ENCODE peak calls at places on chromosomes 5 and 9, in ten cellular contexts. One of them, this sample, is unnamed.

GRCh38 chr5:72244862-72245371 is 75.1 kb downstream of the MRPS27 start:
- DNase-seq in GM23338: peak; percentile 67
- DNase-seq in tibial artery: no peak
- DNase-seq in osteocyte: no peak
- DNase-seq in cardiac muscle cell: peak; percentile 71
- DNase-seq in AG04450: no peak
- DNase-seq in AG09319: no peak
- DNase-seq in astrocyte of the spinal cord: peak; percentile 69
- DNase-seq in cardiac fibroblast: peak; percentile 77
- DNase-seq in lower lobe of right lung: no peak
- DNase-seq in this sample: peak; percentile 64

GRCh38 chr9:6955251-6955921 is 197.6 kb downstream of the KDM4C start:
- DNase-seq in GM23338: peak; percentile 19
- DNase-seq in tibial artery: no peak
- DNase-seq in cardiac muscle cell: peak; percentile 32
- DNase-seq in AG09319: no peak
- DNase-seq in AG04450: no peak
- DNase-seq in cardiac fibroblast: peak; percentile 80
- DNase-seq in astrocyte of the spinal cord: peak; percentile 83
- DNase-seq in osteocyte: no peak
- DNase-seq in lower lobe of right lung: no peak
- DNase-seq in this sample: no peak

GRCh38 chr9:138120511-138121437 is 243.2 kb downstream of the CACNA1B start:
- DNase-seq in cardiac muscle cell: no peak
- DNase-seq in lower lobe of right lung: no peak
- DNase-seq in astrocyte of the spinal cord: no peak
- DNase-seq in AG04450: no peak
- DNase-seq in osteocyte: no peak
- DNase-seq in AG09319: no peak
- DNase-seq in cardiac fibroblast: no peak
- DNase-seq in GM23338: no peak
- DNase-seq in tibial artery: no peak
- DNase-seq in this sample: no peak

GRCh38 chr9:1871486-1872181 is 143.5 kb upstream of the SMARCA2 start:
- DNase-seq in osteocyte: no peak
- DNase-seq in cardiac muscle cell: peak; percentile 5
- DNase-seq in AG09319: no peak
- DNase-seq in tibial artery: no peak
- DNase-seq in GM23338: peak; percentile 77
- DNase-seq in AG04450: no peak
- DNase-seq in cardiac fibroblast: no peak
- DNase-seq in astrocyte of the spinal cord: no peak
- DNase-seq in lower lobe of right lung: no peak
- DNase-seq in this sample: no peak

GRCh38 chr5:10367586-10367985 is 14.1 kb downstream of the MARCHF6 start:
- DNase-seq in cardiac fibroblast: no peak
- DNase-seq in tibial artery: no peak
- DNase-seq in astrocyte of the spinal cord: peak; percentile 50
- DNase-seq in AG09319: no peak
- DNase-seq in cardiac muscle cell: no peak
- DNase-seq in AG04450: no peak
- DNase-seq in osteocyte: no peak
- DNase-seq in GM23338: no peak
- DNase-seq in lower lobe of right lung: no peak
- DNase-seq in this sample: no peak

GRCh38 chr5:181271081-181271480 is 10.1 kb upstream of the TRIM52 start:
- DNase-seq in tibial artery: no peak
- DNase-seq in osteocyte: no peak
- DNase-seq in cardiac fibroblast: no peak
- DNase-seq in AG04450: no peak
- DNase-seq in astrocyte of the spinal cord: no peak
- DNase-seq in GM23338: no peak
- DNase-seq in cardiac muscle cell: no peak
- DNase-seq in AG09319: no peak
- DNase-seq in lower lobe of right lung: no peak
- DNase-seq in this sample: no peak

GRCh38 chr9:70352356-70352755 is 62.1 kb downstream of the KLF9 start:
- DNase-seq in osteocyte: no peak
- DNase-seq in tibial artery: no peak
- DNase-seq in astrocyte of the spinal cord: peak; percentile 67
- DNase-seq in GM23338: no peak
- DNase-seq in cardiac muscle cell: no peak
- DNase-seq in AG04450: peak; percentile 29
- DNase-seq in AG09319: no peak
- DNase-seq in cardiac fibroblast: peak; percentile 61
- DNase-seq in lower lobe of right lung: no peak
- DNase-seq in this sample: no peak

GRCh38 chr9:110801426-110801825 is 132.8 kb downstream of the MUSK start:
- DNase-seq in AG04450: no peak
- DNase-seq in astrocyte of the spinal cord: no peak
- DNase-seq in osteocyte: no peak
- DNase-seq in cardiac muscle cell: no peak
- DNase-seq in lower lobe of right lung: no peak
- DNase-seq in cardiac fibroblast: no peak
- DNase-seq in tibial artery: no peak
- DNase-seq in GM23338: no peak
- DNase-seq in AG09319: no peak
- DNase-seq in this sample: no peak

GRCh38 chr5:132812949-132813598 is at the start of gene SOWAHA:
- DNase-seq in cardiac fibroblast: no peak
- DNase-seq in osteocyte: no peak
- DNase-seq in tibial artery: no peak
- DNase-seq in lower lobe of right lung: no peak
- DNase-seq in GM23338: peak; percentile 74
- DNase-seq in astrocyte of the spinal cord: no peak
- DNase-seq in AG04450: no peak
- DNase-seq in cardiac muscle cell: peak; percentile 37
- DNase-seq in AG09319: no peak
- DNase-seq in this sample: peak; percentile 63

GRCh38 chr5:57476743-57477142 is 5.9 kb downstream of the ACTBL2 start:
- DNase-seq in AG09319: no peak
- DNase-seq in AG04450: no peak
- DNase-seq in lower lobe of right lung: no peak
- DNase-seq in cardiac fibroblast: peak; percentile 25
- DNase-seq in astrocyte of the spinal cord: no peak
- DNase-seq in tibial artery: no peak
- DNase-seq in GM23338: no peak
- DNase-seq in osteocyte: no peak
- DNase-seq in cardiac muscle cell: no peak
- DNase-seq in this sample: no peak

GRCh38 chr9:82882744-82883143 is 180.2 kb downstream of the RASEF start:
- DNase-seq in lower lobe of right lung: no peak
- DNase-seq in AG09319: no peak
- DNase-seq in osteocyte: no peak
- DNase-seq in tibial artery: no peak
- DNase-seq in AG04450: no peak
- DNase-seq in cardiac muscle cell: no peak
- DNase-seq in cardiac fibroblast: peak; percentile 1
- DNase-seq in astrocyte of the spinal cord: peak; percentile 43
- DNase-seq in GM23338: peak; percentile 66
- DNase-seq in this sample: no peak

GRCh38 chr9:95574176-95574575 is 57.4 kb upstream of the PTCH1 start:
- DNase-seq in AG04450: no peak
- DNase-seq in cardiac fibroblast: no peak
- DNase-seq in osteocyte: no peak
- DNase-seq in tibial artery: no peak
- DNase-seq in lower lobe of right lung: no peak
- DNase-seq in GM23338: no peak
- DNase-seq in astrocyte of the spinal cord: no peak
- DNase-seq in cardiac muscle cell: no peak
- DNase-seq in AG09319: no peak
- DNase-seq in this sample: no peak

GRCh38 chr5:140165921-140166270 is 9.1 kb upstream of the CYSTM1 start:
- DNase-seq in GM23338: no peak
- DNase-seq in tibial artery: no peak
- DNase-seq in astrocyte of the spinal cord: no peak
- DNase-seq in lower lobe of right lung: no peak
- DNase-seq in cardiac muscle cell: no peak
- DNase-seq in AG04450: no peak
- DNase-seq in osteocyte: no peak
- DNase-seq in AG09319: no peak
- DNase-seq in cardiac fibroblast: no peak
- DNase-seq in this sample: no peak

GRCh38 chr5:140172473-140172872 is 2.5 kb upstream of the CYSTM1 start:
- DNase-seq in tibial artery: no peak
- DNase-seq in lower lobe of right lung: no peak
- DNase-seq in cardiac muscle cell: no peak
- DNase-seq in cardiac fibroblast: no peak
- DNase-seq in AG09319: no peak
- DNase-seq in astrocyte of the spinal cord: no peak
- DNase-seq in osteocyte: no peak
- DNase-seq in AG04450: no peak
- DNase-seq in GM23338: no peak
- DNase-seq in this sample: no peak

GRCh38 chr5:140168371-140168770 is 6.6 kb upstream of the CYSTM1 start:
- DNase-seq in osteocyte: no peak
- DNase-seq in cardiac muscle cell: no peak
- DNase-seq in tibial artery: no peak
- DNase-seq in astrocyte of the spinal cord: no peak
- DNase-seq in GM23338: no peak
- DNase-seq in AG04450: no peak
- DNase-seq in lower lobe of right lung: no peak
- DNase-seq in AG09319: no peak
- DNase-seq in cardiac fibroblast: no peak
- DNase-seq in this sample: no peak

GRCh38 chr5:140166911-140167310 is 8.1 kb upstream of the CYSTM1 start:
- DNase-seq in AG04450: no peak
- DNase-seq in cardiac muscle cell: no peak
- DNase-seq in AG09319: no peak
- DNase-seq in tibial artery: no peak
- DNase-seq in lower lobe of right lung: no peak
- DNase-seq in GM23338: no peak
- DNase-seq in cardiac fibroblast: no peak
- DNase-seq in astrocyte of the spinal cord: no peak
- DNase-seq in osteocyte: no peak
- DNase-seq in this sample: no peak

DNA sequence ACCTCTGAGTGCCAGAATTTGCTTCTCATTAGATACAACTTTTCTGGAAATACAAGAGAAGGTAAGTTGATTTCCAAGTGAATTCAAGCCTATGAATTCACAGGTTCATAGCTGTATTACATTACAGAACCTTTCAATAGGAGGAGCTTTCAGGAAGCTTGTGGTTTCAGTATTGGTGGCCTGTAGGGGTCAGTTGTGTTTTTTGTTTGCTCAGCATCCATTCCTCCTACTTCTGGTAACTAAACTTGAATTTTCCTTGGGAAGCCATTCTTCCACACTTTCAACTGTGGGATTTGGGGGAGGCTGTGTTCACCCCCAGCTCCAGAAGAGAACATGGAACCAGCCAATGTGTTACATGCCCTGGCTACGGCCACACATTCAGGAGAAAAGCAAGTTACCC is 5.6 kb upstream of the CYSTM1 start:
- DNase-seq in AG09319: no peak
- DNase-seq in tibial artery: no peak
- DNase-seq in astrocyte of the spinal cord: no peak
- DNase-seq in GM23338: peak; percentile 45
- DNase-seq in osteocyte: no peak
- DNase-seq in lower lobe of right lung: no peak
- DNase-seq in cardiac fibroblast: peak; percentile 40
- DNase-seq in cardiac muscle cell: no peak
- DNase-seq in AG04450: no peak
- DNase-seq in this sample: no peak
- TF ChIP-seq CTCF in AG09319: no peak
- TF ChIP-seq CTCF in tibial artery: no peak
- TF ChIP-seq CTCF in astrocyte of the spinal cord: peak; percentile 28
- TF ChIP-seq CTCF in GM23338: peak; percentile 42
- TF ChIP-seq CTCF in osteocyte: no peak
- TF ChIP-seq CTCF in lower lobe of right lung: no peak
- TF ChIP-seq CTCF in cardiac fibroblast: no peak
- TF ChIP-seq CTCF in cardiac muscle cell: no peak
- TF ChIP-seq CTCF in AG04450: no peak
- TF ChIP-seq CTCF in this sample: no peak

DNA sequence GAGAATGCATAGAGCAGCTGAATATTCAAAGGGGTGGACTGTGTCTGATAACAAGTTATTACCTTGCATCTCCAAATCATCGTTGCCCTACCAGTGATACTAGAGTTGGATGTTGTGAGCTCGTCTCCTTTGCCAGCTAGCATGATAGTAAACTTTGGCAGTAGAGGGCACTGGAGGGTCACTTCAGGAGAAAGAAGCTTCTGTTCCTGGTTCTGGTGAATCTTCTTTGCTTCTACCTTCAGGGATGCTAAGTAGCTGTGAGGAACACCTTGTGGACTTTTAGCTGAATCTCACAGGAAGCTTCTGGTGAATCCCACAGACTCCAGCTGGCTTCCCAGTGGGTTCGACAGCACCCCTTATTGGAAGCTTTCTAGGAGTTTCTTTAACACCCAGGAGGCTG is 626.6 kb upstream of the SGCD start:
- DNase-seq in tibial artery: no peak
- DNase-seq in GM23338: peak; percentile 61
- DNase-seq in cardiac fibroblast: no peak
- DNase-seq in cardiac muscle cell: peak; percentile 11
- DNase-seq in astrocyte of the spinal cord: no peak
- DNase-seq in AG04450: no peak
- DNase-seq in osteocyte: no peak
- DNase-seq in AG09319: no peak
- DNase-seq in lower lobe of right lung: no peak
- DNase-seq in this sample: no peak
- TF ChIP-seq CTCF in tibial artery: no peak
- TF ChIP-seq CTCF in GM23338: peak; percentile 53
- TF ChIP-seq CTCF in cardiac fibroblast: no peak
- TF ChIP-seq CTCF in cardiac muscle cell: no peak
- TF ChIP-seq CTCF in astrocyte of the spinal cord: no peak
- TF ChIP-seq CTCF in AG04450: no peak
- TF ChIP-seq CTCF in osteocyte: no peak
- TF ChIP-seq CTCF in AG09319: peak; percentile 38
- TF ChIP-seq CTCF in lower lobe of right lung: no peak
- TF ChIP-seq CTCF in this sample: no peak

DNA sequence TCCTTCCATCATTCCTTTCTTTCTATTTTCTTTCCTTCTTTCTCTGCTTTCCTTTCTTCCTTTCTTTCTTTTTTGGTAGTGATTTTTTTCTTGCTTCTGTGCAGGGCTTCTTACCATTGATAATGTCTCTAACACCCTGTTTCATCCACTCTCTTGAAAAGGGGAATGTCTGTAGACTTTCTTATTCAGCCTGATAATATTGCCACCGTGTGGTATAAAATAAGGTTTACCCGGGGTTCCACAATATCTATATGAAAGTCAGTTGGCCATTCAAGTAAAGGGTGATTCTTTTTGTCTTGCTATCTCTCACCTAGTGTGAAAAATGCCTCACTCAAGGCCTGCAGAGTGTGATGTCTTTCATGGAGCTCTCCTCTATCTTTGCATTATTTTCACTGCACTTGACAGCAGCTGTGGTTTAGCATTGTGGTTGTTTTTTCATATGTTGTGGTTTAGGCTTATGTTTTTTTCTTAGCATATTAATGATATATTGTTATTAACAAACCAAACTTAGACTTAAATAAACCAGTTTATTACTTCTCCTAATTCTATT is 153.9 kb downstream of the CSNK1G3 start:
- DNase-seq in osteocyte: no peak
- DNase-seq in GM23338: no peak
- DNase-seq in astrocyte of the spinal cord: no peak
- DNase-seq in AG04450: no peak
- DNase-seq in AG09319: no peak
- DNase-seq in tibial artery: no peak
- DNase-seq in cardiac fibroblast: no peak
- DNase-seq in cardiac muscle cell: no peak
- DNase-seq in lower lobe of right lung: no peak
- DNase-seq in this sample: no peak
- TF ChIP-seq CTCF in osteocyte: no peak
- TF ChIP-seq CTCF in GM23338: peak; percentile 27
- TF ChIP-seq CTCF in astrocyte of the spinal cord: no peak
- TF ChIP-seq CTCF in AG04450: no peak
- TF ChIP-seq CTCF in AG09319: no peak
- TF ChIP-seq CTCF in tibial artery: no peak
- TF ChIP-seq CTCF in cardiac fibroblast: no peak
- TF ChIP-seq CTCF in cardiac muscle cell: no peak
- TF ChIP-seq CTCF in lower lobe of right lung: no peak
- TF ChIP-seq CTCF in this sample: no peak

GRCh38 chr9:91905237-91905650 is 44.8 kb downstream of the ROR2 start:
- DNase-seq in osteocyte: no peak
- DNase-seq in astrocyte of the spinal cord: no peak
- DNase-seq in GM23338: no peak
- DNase-seq in cardiac fibroblast: no peak
- DNase-seq in AG04450: no peak
- DNase-seq in AG09319: no peak
- DNase-seq in tibial artery: no peak
- DNase-seq in lower lobe of right lung: no peak
- DNase-seq in cardiac muscle cell: no peak
- DNase-seq in this sample: no peak
- TF ChIP-seq CTCF in osteocyte: no peak
- TF ChIP-seq CTCF in astrocyte of the spinal cord: no peak
- TF ChIP-seq CTCF in GM23338: no peak
- TF ChIP-seq CTCF in cardiac fibroblast: no peak
- TF ChIP-seq CTCF in AG04450: no peak
- TF ChIP-seq CTCF in AG09319: no peak
- TF ChIP-seq CTCF in tibial artery: no peak
- TF ChIP-seq CTCF in lower lobe of right lung: no peak
- TF ChIP-seq CTCF in cardiac muscle cell: no peak
- TF ChIP-seq CTCF in this sample: no peak